ENCODE peak calls at places on chromosomes 12 and 14, in eight cellular contexts. I is HT-29; Q is stimulated activated CD4-positive, alpha-beta T cell treated with anti-CD3 and anti-CD28 coated beads, Interleukin-2, amount 100 ng/mL, for 48 hours; O is GM18507; C is A549; T is ACHN; D is endothelial cell; S is germinal center. X is an unnamed sample.

GRCh38 chr14:31898835-31899528 is 178.1 kb upstream of the ARHGAP5 start:
- DNase-seq in I (no peak), C (no peak), O (no peak), Q (no peak), D (no peak), S (peak), T (no peak), X (no peak)

GRCh38 chr12:13124661-13125505 is 21.4 kb upstream of the GSG1 start:
- DNase-seq in S (no peak), I (peak), T (peak), D (no peak), O (no peak), C (peak), Q (no peak), X (no peak)

GRCh38 chr12:69880566-69880965 is 55.5 kb downstream of the MYRFL start:
- DNase-seq in T (peak), I (no peak), C (peak), O (no peak), S (no peak), Q (no peak), D (no peak), X (no peak)

GRCh38 chr12:3810016-3810370 is 57.1 kb upstream of the CRACR2A start:
- DNase-seq in O (no peak), D (no peak), T (no peak), S (no peak), C (no peak), I (no peak), Q (no peak), X (no peak)

GRCh38 chr12:109981311-109981710 is 14.9 kb downstream of the GIT2 start:
- DNase-seq in Q (peak), T (no peak), S (no peak), I (no peak), O (no peak), D (no peak), C (no peak), X (no peak)

GRCh38 chr12:113727651-113728061 is 238.5 kb downstream of the RBM19 start:
- DNase-seq in Q (no peak), I (no peak), O (no peak), S (no peak), C (peak), D (no peak), T (no peak), X (no peak)

GRCh38 chr12:1618489-1618888 is 10.5 kb upstream of the WNT5B start:
- DNase-seq in D (no peak), O (no peak), I (no peak), C (no peak), Q (no peak), T (peak), S (no peak), X (no peak)

GRCh38 chr14:67987596-67987995 is 168.0 kb downstream of the RAD51B start:
- DNase-seq in Q (no peak), T (no peak), I (no peak), O (no peak), D (no peak), S (no peak), C (no peak), X (no peak)

GRCh38 chr12:84497819-84498218 is 414.8 kb downstream of the SLC6A15 start:
- DNase-seq in D (no peak), C (peak), S (no peak), I (peak), Q (no peak), O (no peak), T (peak), X (no peak)

GRCh38 chr12:3489057-3489456 is 1.9 kb upstream of the PRMT8 start:
- DNase-seq in C (no peak), O (no peak), I (no peak), D (no peak), Q (no peak), T (no peak), S (no peak), X (no peak)

GRCh38 chr12:84874125-84874824 is 38.3 kb downstream of the SLC6A15 start:
- DNase-seq in T (peak), S (peak), I (peak), O (peak), Q (no peak), D (no peak), C (peak), X (peak)

GRCh38 chr14:72111921-72112320 is 179.7 kb downstream of the RGS6 start:
- DNase-seq in T (no peak), C (no peak), Q (no peak), I (no peak), O (no peak), D (no peak), S (no peak), X (no peak)

GRCh38 chr12:107875772-107876171 is 101.3 kb downstream of the ASCL4 start:
- DNase-seq in S (peak), I (no peak), T (no peak), Q (no peak), O (no peak), D (no peak), C (no peak), X (no peak)

GRCh38 chr12:31029916-31030562 is 43.6 kb upstream of the DDX11 start:
- DNase-seq in I (no peak), C (no peak), Q (no peak), S (no peak), T (no peak), D (no peak), O (no peak), X (no peak)

GRCh38 chr12:28100717-28101116 is 89.5 kb upstream of the CCDC91 start:
- DNase-seq in Q (no peak), I (no peak), S (no peak), O (no peak), C (no peak), D (no peak), T (no peak), X (no peak)

GRCh38 chr14:59254911-59255545 is 66.6 kb downstream of the DAAM1 start:
- DNase-seq in O (no peak), C (no peak), T (no peak), D (no peak), I (no peak), Q (no peak), S (no peak), X (no peak)

GRCh38 chr14:25537846-25538455 is 488.0 kb upstream of the STXBP6 start:
- DNase-seq in O (no peak), D (peak), I (peak), T (peak), C (peak), Q (no peak), S (no peak), X (peak)

GRCh38 chr12:126337556-126337955 is 1272.3 kb downstream of the AACS start:
- DNase-seq in D (no peak), T (no peak), O (no peak), I (no peak), C (no peak), Q (no peak), S (no peak), X (peak)

GRCh38 chr14:92635031-92635430 is 113.4 kb downstream of the LGMN start:
- DNase-seq in O (no peak), T (no peak), C (no peak), S (no peak), Q (no peak), D (no peak), I (peak), X (peak)

GRCh38 chr14:69291891-69292586 is 32.1 kb downstream of the GALNT16 start:
- DNase-seq in D (no peak), T (peak), S (no peak), I (no peak), Q (no peak), C (no peak), O (no peak), X (no peak)

GRCh38 chr14:96727076-96727475 is 70.1 kb upstream of the VRK1 start:
- DNase-seq in S (no peak), Q (no peak), D (no peak), T (no peak), O (no peak), I (no peak), C (no peak), X (no peak)

GRCh38 chr12:57632898-57633825 is at the start of gene B4GALNT1:
- DNase-seq in S (peak), Q (peak), C (peak), O (peak), D (peak), T (peak), I (peak), X (peak)

X was measured in NCI-H1694 treated with DMSO at 0.1 percent for 48 hours.